ENCODE peak calls at places on chromosome 3, in ten cellular contexts. One of them, this sample, is unnamed.

GRCh38 chr3:142088522-142088921 is 60.8 kb downstream of the TFDP2 start:
- DNase-seq in choroid plexus epithelial cell: peak
- DNase-seq in hepatocyte: no peak
- DNase-seq in AG04450: no peak
- DNase-seq in tibial nerve: no peak
- DNase-seq in AG10803: peak
- DNase-seq in epithelial cell of proximal tubule: peak
- DNase-seq in breast epithelium: no peak
- DNase-seq in brain microvascular endothelial cell: no peak
- DNase-seq in CD8-positive, alpha-beta T cell: no peak
- DNase-seq in this sample: peak

GRCh38 chr3:159818399-159818798 is 170.2 kb upstream of the IL12A start:
- DNase-seq in choroid plexus epithelial cell: no peak
- DNase-seq in hepatocyte: no peak
- DNase-seq in AG04450: no peak
- DNase-seq in tibial nerve: no peak
- DNase-seq in AG10803: no peak
- DNase-seq in epithelial cell of proximal tubule: no peak
- DNase-seq in breast epithelium: no peak
- DNase-seq in brain microvascular endothelial cell: no peak
- DNase-seq in CD8-positive, alpha-beta T cell: no peak
- DNase-seq in this sample: no peak

GRCh38 chr3:52350436-52350835 is 34.3 kb downstream of the DNAH1 start:
- DNase-seq in choroid plexus epithelial cell: no peak
- DNase-seq in hepatocyte: no peak
- DNase-seq in AG04450: no peak
- DNase-seq in tibial nerve: no peak
- DNase-seq in AG10803: no peak
- DNase-seq in epithelial cell of proximal tubule: no peak
- DNase-seq in breast epithelium: no peak
- DNase-seq in brain microvascular endothelial cell: no peak
- DNase-seq in CD8-positive, alpha-beta T cell: no peak
- DNase-seq in this sample: no peak

GRCh38 chr3:169999433-169999832 is 32.8 kb downstream of the SEC62 start:
- DNase-seq in choroid plexus epithelial cell: no peak
- DNase-seq in hepatocyte: no peak
- DNase-seq in AG04450: no peak
- DNase-seq in tibial nerve: no peak
- DNase-seq in AG10803: no peak
- DNase-seq in epithelial cell of proximal tubule: no peak
- DNase-seq in breast epithelium: no peak
- DNase-seq in brain microvascular endothelial cell: no peak
- DNase-seq in CD8-positive, alpha-beta T cell: no peak
- DNase-seq in this sample: no peak

GRCh38 chr3:24237971-24238767 is 256.5 kb downstream of the THRB start:
- DNase-seq in choroid plexus epithelial cell: peak
- DNase-seq in hepatocyte: peak
- DNase-seq in AG04450: peak
- DNase-seq in tibial nerve: peak
- DNase-seq in AG10803: peak
- DNase-seq in epithelial cell of proximal tubule: peak
- DNase-seq in breast epithelium: no peak
- DNase-seq in brain microvascular endothelial cell: peak
- DNase-seq in CD8-positive, alpha-beta T cell: no peak
- DNase-seq in this sample: peak

GRCh38 chr3:29137601-29138000 is 143.3 kb upstream of the RBMS3 start:
- DNase-seq in choroid plexus epithelial cell: no peak
- DNase-seq in hepatocyte: no peak
- DNase-seq in AG04450: no peak
- DNase-seq in tibial nerve: no peak
- DNase-seq in AG10803: no peak
- DNase-seq in epithelial cell of proximal tubule: no peak
- DNase-seq in breast epithelium: no peak
- DNase-seq in brain microvascular endothelial cell: no peak
- DNase-seq in CD8-positive, alpha-beta T cell: no peak
- DNase-seq in this sample: no peak

GRCh38 chr3:150733936-150734794 is 28.8 kb downstream of the SIAH2 start:
- DNase-seq in choroid plexus epithelial cell: no peak
- DNase-seq in hepatocyte: no peak
- DNase-seq in AG04450: no peak
- DNase-seq in tibial nerve: no peak
- DNase-seq in AG10803: no peak
- DNase-seq in epithelial cell of proximal tubule: no peak
- DNase-seq in breast epithelium: no peak
- DNase-seq in brain microvascular endothelial cell: peak
- DNase-seq in CD8-positive, alpha-beta T cell: no peak
- DNase-seq in this sample: no peak

GRCh38 chr3:9172851-9173320 is 76.6 kb downstream of the SRGAP3 start:
- DNase-seq in choroid plexus epithelial cell: no peak
- DNase-seq in hepatocyte: no peak
- DNase-seq in AG04450: no peak
- DNase-seq in tibial nerve: no peak
- DNase-seq in AG10803: peak
- DNase-seq in epithelial cell of proximal tubule: no peak
- DNase-seq in breast epithelium: no peak
- DNase-seq in brain microvascular endothelial cell: no peak
- DNase-seq in CD8-positive, alpha-beta T cell: no peak
- DNase-seq in this sample: no peak

DNA sequence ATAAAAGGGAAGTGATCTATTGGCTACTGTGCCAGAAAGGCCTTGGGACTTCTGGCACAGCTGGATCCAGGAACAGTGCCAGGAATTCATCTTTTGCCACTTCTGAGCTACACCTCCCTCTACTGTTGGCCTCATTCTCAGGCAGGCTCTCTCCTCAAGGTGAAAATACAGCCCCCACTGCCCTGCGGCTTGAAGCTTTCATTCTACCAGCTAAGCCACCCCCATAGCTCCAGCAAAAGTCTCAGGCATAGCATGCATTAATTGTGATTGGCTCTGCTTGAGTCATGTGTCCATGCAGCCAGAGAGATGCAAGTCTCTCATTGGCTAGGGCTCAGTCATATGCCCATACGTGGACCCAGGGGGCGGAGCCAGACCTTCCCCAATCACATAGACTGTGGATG is 142.4 kb downstream of the TPRA1 start:
- DNase-seq in choroid plexus epithelial cell: peak
- DNase-seq in hepatocyte: no peak
- DNase-seq in AG04450: no peak
- DNase-seq in tibial nerve: no peak
- DNase-seq in AG10803: peak
- DNase-seq in epithelial cell of proximal tubule: no peak
- DNase-seq in breast epithelium: peak
- DNase-seq in brain microvascular endothelial cell: no peak
- DNase-seq in CD8-positive, alpha-beta T cell: no peak
- DNase-seq in this sample: no peak
- TF ChIP-seq CTCF in choroid plexus epithelial cell: peak
- TF ChIP-seq CTCF in hepatocyte: no peak
- TF ChIP-seq CTCF in AG04450: no peak
- TF ChIP-seq CTCF in tibial nerve: no peak
- TF ChIP-seq CTCF in AG10803: peak
- TF ChIP-seq CTCF in epithelial cell of proximal tubule: peak
- TF ChIP-seq CTCF in breast epithelium: no peak
- TF ChIP-seq CTCF in brain microvascular endothelial cell: no peak
- TF ChIP-seq CTCF in CD8-positive, alpha-beta T cell: no peak
- TF ChIP-seq CTCF in this sample: no peak

GRCh38 chr3:23099021-23099420 is 104.1 kb upstream of the UBE2E2 start:
- DNase-seq in choroid plexus epithelial cell: no peak
- DNase-seq in hepatocyte: no peak
- DNase-seq in AG04450: no peak
- DNase-seq in tibial nerve: no peak
- DNase-seq in AG10803: no peak
- DNase-seq in epithelial cell of proximal tubule: no peak
- DNase-seq in breast epithelium: no peak
- DNase-seq in brain microvascular endothelial cell: no peak
- DNase-seq in CD8-positive, alpha-beta T cell: no peak
- DNase-seq in this sample: no peak

GRCh38 chr3:23096041-23096440 is 107.1 kb upstream of the UBE2E2 start:
- DNase-seq in choroid plexus epithelial cell: peak
- DNase-seq in hepatocyte: no peak
- DNase-seq in AG04450: no peak
- DNase-seq in tibial nerve: no peak
- DNase-seq in AG10803: peak
- DNase-seq in epithelial cell of proximal tubule: peak
- DNase-seq in breast epithelium: no peak
- DNase-seq in brain microvascular endothelial cell: peak
- DNase-seq in CD8-positive, alpha-beta T cell: no peak
- DNase-seq in this sample: no peak

GRCh38 chr3:23100106-23100505 is 103.0 kb upstream of the UBE2E2 start:
- DNase-seq in choroid plexus epithelial cell: no peak
- DNase-seq in hepatocyte: no peak
- DNase-seq in AG04450: no peak
- DNase-seq in tibial nerve: no peak
- DNase-seq in AG10803: no peak
- DNase-seq in epithelial cell of proximal tubule: no peak
- DNase-seq in breast epithelium: no peak
- DNase-seq in brain microvascular endothelial cell: no peak
- DNase-seq in CD8-positive, alpha-beta T cell: no peak
- DNase-seq in this sample: no peak

GRCh38 chr3:23103764-23104163 is 99.4 kb upstream of the UBE2E2 start:
- DNase-seq in choroid plexus epithelial cell: no peak
- DNase-seq in hepatocyte: no peak
- DNase-seq in AG04450: no peak
- DNase-seq in tibial nerve: no peak
- DNase-seq in AG10803: no peak
- DNase-seq in epithelial cell of proximal tubule: no peak
- DNase-seq in breast epithelium: no peak
- DNase-seq in brain microvascular endothelial cell: no peak
- DNase-seq in CD8-positive, alpha-beta T cell: no peak
- DNase-seq in this sample: no peak

DNA sequence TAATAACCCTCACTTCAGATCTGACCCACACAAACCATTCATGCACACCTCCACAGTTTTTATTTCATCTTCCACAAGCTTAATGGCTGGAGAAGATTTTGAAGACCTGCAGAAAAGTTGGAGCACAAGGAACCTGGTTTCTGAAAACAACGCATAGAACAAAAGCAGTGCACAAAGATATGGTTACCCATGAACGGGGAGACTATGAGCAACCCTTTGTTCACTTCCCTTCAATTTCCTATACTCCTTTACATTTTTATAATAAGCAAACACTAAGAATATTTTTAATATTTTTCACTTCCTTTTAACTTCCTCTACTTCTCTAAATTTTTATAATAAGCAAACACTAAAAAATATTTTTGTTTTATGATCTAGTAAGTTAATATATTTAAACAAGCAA is 103.5 kb upstream of the UBE2E2 start:
- DNase-seq in choroid plexus epithelial cell: no peak
- DNase-seq in hepatocyte: no peak
- DNase-seq in AG04450: no peak
- DNase-seq in tibial nerve: no peak
- DNase-seq in AG10803: no peak
- DNase-seq in epithelial cell of proximal tubule: no peak
- DNase-seq in breast epithelium: no peak
- DNase-seq in brain microvascular endothelial cell: no peak
- DNase-seq in CD8-positive, alpha-beta T cell: no peak
- DNase-seq in this sample: no peak
- TF ChIP-seq CTCF in choroid plexus epithelial cell: no peak
- TF ChIP-seq CTCF in hepatocyte: no peak
- TF ChIP-seq CTCF in AG04450: no peak
- TF ChIP-seq CTCF in tibial nerve: no peak
- TF ChIP-seq CTCF in AG10803: no peak
- TF ChIP-seq CTCF in epithelial cell of proximal tubule: no peak
- TF ChIP-seq CTCF in breast epithelium: no peak
- TF ChIP-seq CTCF in brain microvascular endothelial cell: no peak
- TF ChIP-seq CTCF in CD8-positive, alpha-beta T cell: no peak
- TF ChIP-seq CTCF in this sample: no peak

GRCh38 chr3:137572931-137573330 is 191.2 kb upstream of the SOX14 start:
- DNase-seq in choroid plexus epithelial cell: no peak
- DNase-seq in hepatocyte: no peak
- DNase-seq in AG04450: no peak
- DNase-seq in tibial nerve: no peak
- DNase-seq in AG10803: no peak
- DNase-seq in epithelial cell of proximal tubule: no peak
- DNase-seq in breast epithelium: no peak
- DNase-seq in brain microvascular endothelial cell: no peak
- DNase-seq in CD8-positive, alpha-beta T cell: no peak
- DNase-seq in this sample: no peak
- TF ChIP-seq CTCF in choroid plexus epithelial cell: no peak
- TF ChIP-seq CTCF in hepatocyte: no peak
- TF ChIP-seq CTCF in AG04450: no peak
- TF ChIP-seq CTCF in tibial nerve: no peak
- TF ChIP-seq CTCF in AG10803: no peak
- TF ChIP-seq CTCF in epithelial cell of proximal tubule: no peak
- TF ChIP-seq CTCF in breast epithelium: no peak
- TF ChIP-seq CTCF in brain microvascular endothelial cell: no peak
- TF ChIP-seq CTCF in CD8-positive, alpha-beta T cell: no peak
- TF ChIP-seq CTCF in this sample: no peak

GRCh38 chr3:187293514-187293870 is 2.0 kb upstream of the MASP1 start:
- DNase-seq in choroid plexus epithelial cell: no peak
- DNase-seq in hepatocyte: no peak
- DNase-seq in AG04450: no peak
- DNase-seq in tibial nerve: no peak
- DNase-seq in AG10803: peak
- DNase-seq in epithelial cell of proximal tubule: no peak
- DNase-seq in breast epithelium: no peak
- DNase-seq in brain microvascular endothelial cell: no peak
- DNase-seq in CD8-positive, alpha-beta T cell: no peak
- DNase-seq in this sample: peak

GRCh38 chr3:187296915-187297314 is 5.4 kb upstream of the MASP1 start:
- DNase-seq in choroid plexus epithelial cell: no peak
- DNase-seq in hepatocyte: no peak
- DNase-seq in AG04450: no peak
- DNase-seq in tibial nerve: no peak
- DNase-seq in AG10803: no peak
- DNase-seq in epithelial cell of proximal tubule: no peak
- DNase-seq in breast epithelium: no peak
- DNase-seq in brain microvascular endothelial cell: no peak
- DNase-seq in CD8-positive, alpha-beta T cell: no peak
- DNase-seq in this sample: no peak

GRCh38 chr3:187293977-187294376 is 2.4 kb upstream of the MASP1 start:
- DNase-seq in choroid plexus epithelial cell: no peak
- DNase-seq in hepatocyte: no peak
- DNase-seq in AG04450: no peak
- DNase-seq in tibial nerve: no peak
- DNase-seq in AG10803: peak
- DNase-seq in epithelial cell of proximal tubule: no peak
- DNase-seq in breast epithelium: no peak
- DNase-seq in brain microvascular endothelial cell: no peak
- DNase-seq in CD8-positive, alpha-beta T cell: no peak
- DNase-seq in this sample: peak

GRCh38 chr3:187296058-187296457 is 4.5 kb upstream of the MASP1 start:
- DNase-seq in choroid plexus epithelial cell: no peak
- DNase-seq in hepatocyte: no peak
- DNase-seq in AG04450: no peak
- DNase-seq in tibial nerve: no peak
- DNase-seq in AG10803: peak
- DNase-seq in epithelial cell of proximal tubule: no peak
- DNase-seq in breast epithelium: no peak
- DNase-seq in brain microvascular endothelial cell: no peak
- DNase-seq in CD8-positive, alpha-beta T cell: no peak
- DNase-seq in this sample: no peak

DNA sequence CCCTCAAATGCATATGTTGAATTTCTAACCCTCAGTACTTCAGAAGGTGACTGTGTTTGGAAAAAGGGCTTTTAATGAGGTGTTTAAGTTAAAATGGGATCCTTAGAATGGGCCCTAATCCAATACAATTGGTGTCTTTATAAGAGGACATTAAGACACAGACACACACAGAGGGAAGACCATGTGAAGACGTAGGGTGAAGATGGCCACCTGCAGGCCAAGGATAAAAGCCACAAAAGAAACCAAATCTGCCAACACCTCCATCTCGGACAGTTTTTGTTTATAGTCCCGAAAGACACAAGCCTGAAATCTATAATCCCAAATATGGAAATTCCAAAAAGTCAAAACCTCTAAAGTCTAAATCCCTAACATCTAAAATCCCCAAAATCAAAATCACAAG is 4.1 kb upstream of the MASP1 start:
- DNase-seq in choroid plexus epithelial cell: peak
- DNase-seq in hepatocyte: no peak
- DNase-seq in AG04450: no peak
- DNase-seq in tibial nerve: no peak
- DNase-seq in AG10803: no peak
- DNase-seq in epithelial cell of proximal tubule: no peak
- DNase-seq in breast epithelium: no peak
- DNase-seq in brain microvascular endothelial cell: no peak
- DNase-seq in CD8-positive, alpha-beta T cell: no peak
- DNase-seq in this sample: peak
- TF ChIP-seq CTCF in choroid plexus epithelial cell: peak
- TF ChIP-seq CTCF in hepatocyte: peak
- TF ChIP-seq CTCF in AG04450: peak
- TF ChIP-seq CTCF in tibial nerve: no peak
- TF ChIP-seq CTCF in AG10803: peak
- TF ChIP-seq CTCF in epithelial cell of proximal tubule: peak
- TF ChIP-seq CTCF in breast epithelium: no peak
- TF ChIP-seq CTCF in brain microvascular endothelial cell: peak
- TF ChIP-seq CTCF in CD8-positive, alpha-beta T cell: no peak
- TF ChIP-seq CTCF in this sample: peak

This sample was measured in HFFc6.